ENCODE peak calls at places on chromosomes 6 and 20, in ten cellular contexts. One of them, this sample, is unnamed.

GRCh38 chr6:139369568-139370046 is 4.8 kb downstream of the CITED2 start:
- DNase-seq in psoas muscle: no peak
- DNase-seq in PC-3: peak; percentile 59
- DNase-seq in CD8-positive, alpha-beta T cell: no peak
- DNase-seq in thyroid gland: peak; percentile 39
- DNase-seq in prostate gland: no peak
- DNase-seq in OCI-LY7: peak; percentile 69
- DNase-seq in GM23338: peak; percentile 74
- DNase-seq in upper lobe of right lung: no peak
- DNase-seq in left ventricle myocardium inferior: no peak
- DNase-seq in this sample: peak; percentile 50

GRCh38 chr20:38755324-38755910 is 7.2 kb downstream of the ACTR5 start:
- DNase-seq in psoas muscle: no peak
- DNase-seq in PC-3: no peak
- DNase-seq in CD8-positive, alpha-beta T cell: no peak
- DNase-seq in thyroid gland: no peak
- DNase-seq in prostate gland: no peak
- DNase-seq in OCI-LY7: no peak
- DNase-seq in GM23338: no peak
- DNase-seq in upper lobe of right lung: no peak
- DNase-seq in left ventricle myocardium inferior: no peak
- DNase-seq in this sample: no peak

GRCh38 chr20:20732641-20733040 is 20.2 kb upstream of the RALGAPA2 start:
- DNase-seq in psoas muscle: no peak
- DNase-seq in PC-3: no peak
- DNase-seq in CD8-positive, alpha-beta T cell: no peak
- DNase-seq in thyroid gland: no peak
- DNase-seq in prostate gland: no peak
- DNase-seq in OCI-LY7: no peak
- DNase-seq in GM23338: no peak
- DNase-seq in upper lobe of right lung: no peak
- DNase-seq in left ventricle myocardium inferior: no peak
- DNase-seq in this sample: no peak

GRCh38 chr6:149820506-149820905 is 43.7 kb downstream of the LRP11 start:
- DNase-seq in psoas muscle: no peak
- DNase-seq in PC-3: no peak
- DNase-seq in CD8-positive, alpha-beta T cell: no peak
- DNase-seq in thyroid gland: no peak
- DNase-seq in prostate gland: no peak
- DNase-seq in OCI-LY7: peak; percentile 45
- DNase-seq in GM23338: peak; percentile 14
- DNase-seq in upper lobe of right lung: no peak
- DNase-seq in left ventricle myocardium inferior: no peak
- DNase-seq in this sample: no peak

GRCh38 chr20:20465259-20465658 is 97.4 kb downstream of the INSM1 start:
- DNase-seq in psoas muscle: no peak
- DNase-seq in PC-3: peak; percentile 25
- DNase-seq in CD8-positive, alpha-beta T cell: no peak
- DNase-seq in thyroid gland: no peak
- DNase-seq in prostate gland: no peak
- DNase-seq in OCI-LY7: peak; percentile 13
- DNase-seq in GM23338: peak; percentile 84
- DNase-seq in upper lobe of right lung: no peak
- DNase-seq in left ventricle myocardium inferior: no peak
- DNase-seq in this sample: peak; percentile 73

GRCh38 chr20:58614366-58614765 is 36.7 kb upstream of the STX16 start:
- DNase-seq in psoas muscle: no peak
- DNase-seq in PC-3: no peak
- DNase-seq in CD8-positive, alpha-beta T cell: no peak
- DNase-seq in thyroid gland: no peak
- DNase-seq in prostate gland: no peak
- DNase-seq in OCI-LY7: no peak
- DNase-seq in GM23338: no peak
- DNase-seq in upper lobe of right lung: no peak
- DNase-seq in left ventricle myocardium inferior: no peak
- DNase-seq in this sample: no peak

GRCh38 chr6:108365488-108365887 is 70.6 kb downstream of the AFG1L start:
- DNase-seq in psoas muscle: no peak
- DNase-seq in PC-3: no peak
- DNase-seq in CD8-positive, alpha-beta T cell: no peak
- DNase-seq in thyroid gland: no peak
- DNase-seq in prostate gland: no peak
- DNase-seq in OCI-LY7: no peak
- DNase-seq in GM23338: no peak
- DNase-seq in upper lobe of right lung: no peak
- DNase-seq in left ventricle myocardium inferior: no peak
- DNase-seq in this sample: no peak

GRCh38 chr6:73823046-73823735 is 127.2 kb downstream of the CD109 start:
- DNase-seq in psoas muscle: no peak
- DNase-seq in PC-3: no peak
- DNase-seq in CD8-positive, alpha-beta T cell: no peak
- DNase-seq in thyroid gland: no peak
- DNase-seq in prostate gland: no peak
- DNase-seq in OCI-LY7: no peak
- DNase-seq in GM23338: no peak
- DNase-seq in upper lobe of right lung: no peak
- DNase-seq in left ventricle myocardium inferior: no peak
- DNase-seq in this sample: no peak

GRCh38 chr6:129370268-129370916 is 339.6 kb downstream of the ARHGAP18 start:
- DNase-seq in psoas muscle: no peak
- DNase-seq in PC-3: peak; percentile 66
- DNase-seq in CD8-positive, alpha-beta T cell: peak; percentile 21
- DNase-seq in thyroid gland: peak; percentile 56
- DNase-seq in prostate gland: peak; percentile 13
- DNase-seq in OCI-LY7: peak; percentile 31
- DNase-seq in GM23338: peak; percentile 71
- DNase-seq in upper lobe of right lung: no peak
- DNase-seq in left ventricle myocardium inferior: peak; percentile 18
- DNase-seq in this sample: peak; percentile 78

GRCh38 chr6:41584668-41585205 is 38.6 kb downstream of the FOXP4 start:
- DNase-seq in psoas muscle: no peak
- DNase-seq in PC-3: no peak
- DNase-seq in CD8-positive, alpha-beta T cell: no peak
- DNase-seq in thyroid gland: peak; percentile 62
- DNase-seq in prostate gland: peak; percentile 60
- DNase-seq in OCI-LY7: no peak
- DNase-seq in GM23338: peak; percentile 82
- DNase-seq in upper lobe of right lung: no peak
- DNase-seq in left ventricle myocardium inferior: no peak
- DNase-seq in this sample: peak; percentile 91

GRCh38 chr6:117449549-117450439 is 24.1 kb upstream of the ROS1 start:
- DNase-seq in psoas muscle: no peak
- DNase-seq in PC-3: peak; percentile 77
- DNase-seq in CD8-positive, alpha-beta T cell: peak; percentile 43
- DNase-seq in thyroid gland: peak; percentile 67
- DNase-seq in prostate gland: peak; percentile 31
- DNase-seq in OCI-LY7: peak; percentile 62
- DNase-seq in GM23338: peak; percentile 89
- DNase-seq in upper lobe of right lung: no peak
- DNase-seq in left ventricle myocardium inferior: no peak
- DNase-seq in this sample: peak; percentile 85

GRCh38 chr20:47970282-47970903 is 185.1 kb upstream of the SULF2 start:
- DNase-seq in psoas muscle: no peak
- DNase-seq in PC-3: peak; percentile 39
- DNase-seq in CD8-positive, alpha-beta T cell: no peak
- DNase-seq in thyroid gland: no peak
- DNase-seq in prostate gland: no peak
- DNase-seq in OCI-LY7: peak; percentile 20
- DNase-seq in GM23338: no peak
- DNase-seq in upper lobe of right lung: no peak
- DNase-seq in left ventricle myocardium inferior: no peak
- DNase-seq in this sample: no peak

GRCh38 chr6:149334682-149335160 is 17.2 kb downstream of the TAB2 start:
- DNase-seq in psoas muscle: no peak
- DNase-seq in PC-3: peak; percentile 83
- DNase-seq in CD8-positive, alpha-beta T cell: no peak
- DNase-seq in thyroid gland: peak; percentile 10
- DNase-seq in prostate gland: no peak
- DNase-seq in OCI-LY7: no peak
- DNase-seq in GM23338: peak; percentile 41
- DNase-seq in upper lobe of right lung: no peak
- DNase-seq in left ventricle myocardium inferior: no peak
- DNase-seq in this sample: no peak

GRCh38 chr6:104404377-104404776 is 455.3 kb downstream of the HACE1 start:
- DNase-seq in psoas muscle: no peak
- DNase-seq in PC-3: no peak
- DNase-seq in CD8-positive, alpha-beta T cell: no peak
- DNase-seq in thyroid gland: no peak
- DNase-seq in prostate gland: no peak
- DNase-seq in OCI-LY7: no peak
- DNase-seq in GM23338: no peak
- DNase-seq in upper lobe of right lung: no peak
- DNase-seq in left ventricle myocardium inferior: no peak
- DNase-seq in this sample: no peak

GRCh38 chr6:24223131-24223715 is 97.2 kb downstream of the NRSN1 start:
- DNase-seq in psoas muscle: no peak
- DNase-seq in PC-3: no peak
- DNase-seq in CD8-positive, alpha-beta T cell: no peak
- DNase-seq in thyroid gland: no peak
- DNase-seq in prostate gland: no peak
- DNase-seq in OCI-LY7: no peak
- DNase-seq in GM23338: no peak
- DNase-seq in upper lobe of right lung: no peak
- DNase-seq in left ventricle myocardium inferior: no peak
- DNase-seq in this sample: no peak

GRCh38 chr6:17251953-17252352 is 29.2 kb upstream of the RBM24 start:
- DNase-seq in psoas muscle: no peak
- DNase-seq in PC-3: no peak
- DNase-seq in CD8-positive, alpha-beta T cell: no peak
- DNase-seq in thyroid gland: no peak
- DNase-seq in prostate gland: no peak
- DNase-seq in OCI-LY7: no peak
- DNase-seq in GM23338: no peak
- DNase-seq in upper lobe of right lung: no peak
- DNase-seq in left ventricle myocardium inferior: no peak
- DNase-seq in this sample: no peak

GRCh38 chr20:19761853-19762252 is 3.8 kb downstream of the RIN2 start:
- DNase-seq in psoas muscle: no peak
- DNase-seq in PC-3: no peak
- DNase-seq in CD8-positive, alpha-beta T cell: no peak
- DNase-seq in thyroid gland: peak; percentile 79
- DNase-seq in prostate gland: no peak
- DNase-seq in OCI-LY7: no peak
- DNase-seq in GM23338: no peak
- DNase-seq in upper lobe of right lung: no peak
- DNase-seq in left ventricle myocardium inferior: no peak
- DNase-seq in this sample: no peak

GRCh38 chr20:17953935-17954334 is 14.7 kb downstream of the SNX5 start:
- DNase-seq in psoas muscle: no peak
- DNase-seq in PC-3: no peak
- DNase-seq in CD8-positive, alpha-beta T cell: no peak
- DNase-seq in thyroid gland: no peak
- DNase-seq in prostate gland: no peak
- DNase-seq in OCI-LY7: no peak
- DNase-seq in GM23338: no peak
- DNase-seq in upper lobe of right lung: no peak
- DNase-seq in left ventricle myocardium inferior: no peak
- DNase-seq in this sample: no peak
- H3K27ac ChIP-seq in psoas muscle: no peak overlapping the region
- H3K27ac ChIP-seq in PC-3: no peak overlapping the region
- H3K27ac ChIP-seq in CD8-positive, alpha-beta T cell: no peak overlapping the region
- H3K27ac ChIP-seq in thyroid gland: no peak overlapping the region
- H3K27ac ChIP-seq in prostate gland: no peak overlapping the region
- H3K27ac ChIP-seq in OCI-LY7: no peak overlapping the region
- H3K27ac ChIP-seq in GM23338: peak overlapping the region; percentile 47
- H3K27ac ChIP-seq in upper lobe of right lung: no peak overlapping the region
- H3K27ac ChIP-seq in left ventricle myocardium inferior: no peak overlapping the region
- H3K27ac ChIP-seq in this sample: no peak overlapping the region

GRCh38 chr20:32474717-32474966 is 110.5 kb downstream of the NOL4L start:
- DNase-seq in psoas muscle: no peak
- DNase-seq in PC-3: no peak
- DNase-seq in CD8-positive, alpha-beta T cell: no peak
- DNase-seq in thyroid gland: no peak
- DNase-seq in prostate gland: no peak
- DNase-seq in OCI-LY7: no peak
- DNase-seq in GM23338: no peak
- DNase-seq in upper lobe of right lung: no peak
- DNase-seq in left ventricle myocardium inferior: no peak
- DNase-seq in this sample: no peak
- H3K4me3 ChIP-seq in psoas muscle: peak overlapping the region; percentile 52
- H3K4me3 ChIP-seq in PC-3: peak overlapping the region; percentile 51
- H3K4me3 ChIP-seq in CD8-positive, alpha-beta T cell: no peak overlapping the region
- H3K4me3 ChIP-seq in thyroid gland: no peak overlapping the region
- H3K4me3 ChIP-seq in prostate gland: no peak overlapping the region
- H3K4me3 ChIP-seq in OCI-LY7: no peak overlapping the region
- H3K4me3 ChIP-seq in GM23338: peak overlapping the region; percentile 53
- H3K4me3 ChIP-seq in upper lobe of right lung: peak overlapping the region; percentile 47
- H3K4me3 ChIP-seq in left ventricle myocardium inferior: peak overlapping the region; percentile 56
- H3K4me3 ChIP-seq in this sample: no peak overlapping the region

GRCh38 chr6:111667921-111668320 is 62.2 kb upstream of the TRAF3IP2 start:
- DNase-seq in psoas muscle: peak; percentile 80
- DNase-seq in PC-3: no peak
- DNase-seq in CD8-positive, alpha-beta T cell: no peak
- DNase-seq in thyroid gland: no peak
- DNase-seq in prostate gland: no peak
- DNase-seq in OCI-LY7: no peak
- DNase-seq in GM23338: no peak
- DNase-seq in upper lobe of right lung: no peak
- DNase-seq in left ventricle myocardium inferior: no peak
- DNase-seq in this sample: no peak
- H3K27ac ChIP-seq in psoas muscle: peak overlapping the region; percentile 80
- H3K27ac ChIP-seq in PC-3: no peak overlapping the region
- H3K27ac ChIP-seq in CD8-positive, alpha-beta T cell: no peak overlapping the region
- H3K27ac ChIP-seq in thyroid gland: no peak overlapping the region
- H3K27ac ChIP-seq in prostate gland: no peak overlapping the region
- H3K27ac ChIP-seq in OCI-LY7: no peak overlapping the region
- H3K27ac ChIP-seq in GM23338: no peak overlapping the region
- H3K27ac ChIP-seq in upper lobe of right lung: no peak overlapping the region
- H3K27ac ChIP-seq in left ventricle myocardium inferior: peak overlapping the region; percentile 49
- H3K27ac ChIP-seq in this sample: peak overlapping the region; percentile 0

GRCh38 chr20:3858689-3859088 is 12.1 kb downstream of the MAVS start:
- DNase-seq in psoas muscle: no peak
- DNase-seq in PC-3: no peak
- DNase-seq in CD8-positive, alpha-beta T cell: no peak
- DNase-seq in thyroid gland: no peak
- DNase-seq in prostate gland: no peak
- DNase-seq in OCI-LY7: no peak
- DNase-seq in GM23338: no peak
- DNase-seq in upper lobe of right lung: no peak
- DNase-seq in left ventricle myocardium inferior: no peak
- DNase-seq in this sample: no peak
- H3K4me3 ChIP-seq in psoas muscle: no peak overlapping the region
- H3K4me3 ChIP-seq in PC-3: no peak overlapping the region
- H3K4me3 ChIP-seq in CD8-positive, alpha-beta T cell: no peak overlapping the region
- H3K4me3 ChIP-seq in thyroid gland: no peak overlapping the region
- H3K4me3 ChIP-seq in prostate gland: no peak overlapping the region
- H3K4me3 ChIP-seq in OCI-LY7: no peak overlapping the region
- H3K4me3 ChIP-seq in GM23338: no peak overlapping the region
- H3K4me3 ChIP-seq in upper lobe of right lung: no peak overlapping the region
- H3K4me3 ChIP-seq in left ventricle myocardium inferior: no peak overlapping the region
- H3K4me3 ChIP-seq in this sample: no peak overlapping the region

GRCh38 chr6:37515712-37516075 is 16.0 kb upstream of the CCDC167 start:
- DNase-seq in psoas muscle: no peak
- DNase-seq in PC-3: no peak
- DNase-seq in CD8-positive, alpha-beta T cell: no peak
- DNase-seq in thyroid gland: no peak
- DNase-seq in prostate gland: no peak
- DNase-seq in OCI-LY7: no peak
- DNase-seq in GM23338: no peak
- DNase-seq in upper lobe of right lung: no peak
- DNase-seq in left ventricle myocardium inferior: no peak
- DNase-seq in this sample: no peak
- H3K27ac ChIP-seq in psoas muscle: no peak overlapping the region
- H3K27ac ChIP-seq in PC-3: no peak overlapping the region
- H3K27ac ChIP-seq in CD8-positive, alpha-beta T cell: peak overlapping the region; percentile 80
- H3K27ac ChIP-seq in thyroid gland: no peak overlapping the region
- H3K27ac ChIP-seq in prostate gland: peak overlapping the region; percentile 59
- H3K27ac ChIP-seq in OCI-LY7: no peak overlapping the region
- H3K27ac ChIP-seq in GM23338: no peak overlapping the region
- H3K27ac ChIP-seq in upper lobe of right lung: peak overlapping the region; percentile 55
- H3K27ac ChIP-seq in left ventricle myocardium inferior: peak overlapping the region; percentile 59
- H3K27ac ChIP-seq in this sample: peak overlapping the region; percentile 85

GRCh38 chr20:54078296-54078695 is 7.9 kb upstream of the BCAS1 start:
- DNase-seq in psoas muscle: no peak
- DNase-seq in PC-3: no peak
- DNase-seq in CD8-positive, alpha-beta T cell: peak; percentile 23
- DNase-seq in thyroid gland: no peak
- DNase-seq in prostate gland: no peak
- DNase-seq in OCI-LY7: peak; percentile 82
- DNase-seq in GM23338: no peak
- DNase-seq in upper lobe of right lung: no peak
- DNase-seq in left ventricle myocardium inferior: no peak
- DNase-seq in this sample: no peak
- H3K4me3 ChIP-seq in psoas muscle: no peak overlapping the region
- H3K4me3 ChIP-seq in PC-3: no peak overlapping the region
- H3K4me3 ChIP-seq in CD8-positive, alpha-beta T cell: no peak overlapping the region
- H3K4me3 ChIP-seq in thyroid gland: no peak overlapping the region
- H3K4me3 ChIP-seq in prostate gland: no peak overlapping the region
- H3K4me3 ChIP-seq in OCI-LY7: peak overlapping the region; percentile 34
- H3K4me3 ChIP-seq in GM23338: no peak overlapping the region
- H3K4me3 ChIP-seq in upper lobe of right lung: no peak overlapping the region
- H3K4me3 ChIP-seq in left ventricle myocardium inferior: no peak overlapping the region
- H3K4me3 ChIP-seq in this sample: no peak overlapping the region